ENCODE peak calls at places on chromosomes 16 and 17, in six cellular contexts. K is astrocyte, R is MCF 10A, D is HFF-Myc, T is GM10248, V is fibroblast of the aortic adventitia. G is an unnamed sample.

GRCh38 chr17:2063306-2064146 is 8.6 kb downstream of the HIC1 start:
- DNase-seq in K (peak), T (no peak), V (peak), R (no peak), D (no peak), G (no peak)

GRCh38 chr16:68377221-68377620 is 66.4 kb downstream of the PRMT7 start:
- DNase-seq in K (no peak), T (no peak), R (no peak), V (no peak), D (no peak), G (no peak)

GRCh38 chr17:77437017-77437416 is 296.2 kb downstream of the SEC14L1 start:
- DNase-seq in K (peak), R (peak), D (no peak), V (peak), T (no peak), G (no peak)

GRCh38 chr16:14462811-14463210 is 167.2 kb downstream of the PARN start:
- DNase-seq in T (no peak), R (no peak), K (peak), D (no peak), V (peak), G (no peak)

GRCh38 chr17:79844869-79845600 is 5.8 kb upstream of the CBX4 start:
- DNase-seq in D (no peak), V (peak), R (peak), T (peak), K (no peak), G (peak)

GRCh38 chr17:41505836-41506767 is 690 bp upstream of the KRT13 start:
- DNase-seq in T (no peak), V (no peak), D (no peak), R (no peak), K (no peak), G (no peak)

GRCh38 chr17:21371511-21372081 is 4.6 kb upstream of the KCNJ12 start:
- DNase-seq in D (no peak), V (no peak), K (no peak), T (no peak), R (no peak), G (no peak)

GRCh38 chr17:14004927-14005630 is 64.2 kb upstream of the COX10 start:
- DNase-seq in V (no peak), D (no peak), R (no peak), T (no peak), K (no peak), G (no peak)

GRCh38 chr16:68790130-68790761 is 53.1 kb upstream of the TANGO6 start:
- DNase-seq in D (no peak), T (no peak), V (peak), R (peak), K (peak), G (no peak)

GRCh38 chr16:68197250-68197649 is 38.7 kb downstream of the ESRP2 start:
- DNase-seq in V (no peak), R (no peak), K (peak), T (no peak), D (no peak), G (no peak)

GRCh38 chr16:15775209-15775608 is 81.6 kb downstream of the MYH11 start:
- DNase-seq in T (no peak), D (no peak), R (no peak), K (no peak), V (peak), G (no peak)

GRCh38 chr17:76972046-76972641 is 103.9 kb downstream of the MGAT5B start:
- DNase-seq in V (no peak), R (no peak), K (no peak), T (no peak), D (no peak), G (no peak)

GRCh38 chr17:45705123-45706009 is 78.8 kb upstream of the CRHR1 start:
- DNase-seq in K (peak), D (no peak), V (peak), T (no peak), R (peak), G (no peak)

GRCh38 chr17:296906-297690 is 55.5 kb downstream of the RPH3AL start:
- DNase-seq in K (no peak), D (no peak), R (no peak), T (no peak), V (no peak), G (peak)

GRCh38 chr16:50146479-50147435 is 6.3 kb upstream of the TENT4B start:
- DNase-seq in T (no peak), V (no peak), D (no peak), R (no peak), K (peak), G (no peak)

GRCh38 chr17:57544834-57545463 is 200.2 kb downstream of the CCDC182 start:
- DNase-seq in R (no peak), V (no peak), K (no peak), T (no peak), D (no peak), G (no peak)

GRCh38 chr16:79169239-79169638 is 431.3 kb downstream of the MAF start:
- DNase-seq in R (no peak), V (no peak), K (no peak), T (no peak), D (no peak), G (no peak)

GRCh38 chr17:57881143-57881542 is 31.3 kb upstream of the MRPS23 start:
- DNase-seq in T (no peak), D (no peak), K (peak), R (no peak), V (peak), G (no peak)

GRCh38 chr17:79461041-79461440 is 149.8 kb downstream of the RBFOX3 start:
- DNase-seq in R (peak), T (no peak), K (peak), D (no peak), V (no peak), G (no peak)

GRCh38 chr17:42193216-42194132 is 820 bp downstream of the GHDC start:
- DNase-seq in K (no peak), R (no peak), T (no peak), D (no peak), V (no peak), G (no peak)

GRCh38 chr16:73023752-73024570 is 24.0 kb downstream of the ZFHX3 start:
- DNase-seq in T (no peak), V (no peak), K (no peak), R (no peak), D (no peak), G (peak)

GRCh38 chr16:85005278-85006069 is 5.9 kb downstream of the ZDHHC7 start:
- DNase-seq in K (peak), V (peak), D (no peak), T (no peak), R (peak), G (no peak)

GRCh38 chr17:14579716-14580115 is 278.8 kb downstream of the HS3ST3B1 start:
- DNase-seq in T (no peak), D (no peak), K (no peak), R (no peak), V (no peak), G (no peak)

GRCh38 chr17:50100480-50100883 is 5.3 kb downstream of the PDK2 start:
- DNase-seq in D (no peak), V (no peak), K (no peak), R (peak), T (no peak), G (no peak)

GRCh38 chr17:50100921-50101345 is 5.8 kb downstream of the PDK2 start:
- DNase-seq in V (no peak), R (no peak), K (no peak), T (no peak), D (no peak), G (no peak)

GRCh38 chr17:50103252-50103651 is 8.1 kb downstream of the PDK2 start:
- DNase-seq in D (no peak), V (no peak), K (no peak), T (no peak), R (no peak), G (no peak)

GRCh38 chr17:50102164-50102991 is 7.2 kb downstream of the PDK2 start:
- DNase-seq in D (no peak), V (no peak), R (no peak), K (no peak), T (no peak), G (peak)

DNA sequence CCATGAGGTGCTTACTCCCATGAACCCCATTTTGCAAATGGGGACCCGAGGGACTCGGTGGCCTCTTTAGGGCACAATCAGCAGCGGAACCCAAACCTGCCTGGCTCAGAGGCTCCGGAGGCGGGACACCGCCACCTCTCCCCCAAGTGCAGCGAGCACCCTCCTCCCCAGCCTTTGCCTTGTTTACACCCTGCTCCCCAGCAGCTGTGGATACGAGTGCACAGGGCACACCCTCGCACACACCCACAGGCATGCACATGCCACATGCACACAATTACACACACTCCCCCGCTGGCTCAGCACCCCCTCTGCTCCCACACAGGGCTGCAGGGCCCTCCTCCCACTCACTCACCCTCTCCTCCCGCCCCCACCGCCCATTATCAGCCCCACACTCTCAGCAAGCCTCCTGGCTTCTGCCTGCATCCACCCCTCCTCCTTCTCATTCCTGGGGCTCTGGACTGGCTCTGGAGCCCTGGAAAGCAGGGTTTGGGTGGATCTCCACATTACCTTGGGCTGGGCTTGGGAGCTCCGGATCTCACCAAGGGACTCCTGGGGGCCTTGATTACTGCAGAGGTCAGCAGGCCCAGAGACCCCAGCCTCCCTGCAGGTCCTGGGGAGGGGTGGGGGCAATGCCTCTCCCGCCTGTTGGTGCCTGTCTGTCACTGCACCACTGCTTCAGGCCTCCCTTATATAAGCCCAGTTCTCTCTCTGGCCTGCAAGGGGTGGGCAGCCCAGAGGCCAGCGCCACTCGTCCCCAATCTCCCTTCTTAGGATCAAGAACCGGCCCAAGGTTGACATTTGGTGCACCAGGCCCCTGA is 6.4 kb downstream of the PDK2 start:
- DNase-seq in R (no peak), D (no peak), V (peak), T (no peak), K (no peak), G (no peak)
- TF ChIP-seq CTCF in R (no peak), D (no peak), V (no peak), T (no peak), K (no peak), G (no peak)

DNA sequence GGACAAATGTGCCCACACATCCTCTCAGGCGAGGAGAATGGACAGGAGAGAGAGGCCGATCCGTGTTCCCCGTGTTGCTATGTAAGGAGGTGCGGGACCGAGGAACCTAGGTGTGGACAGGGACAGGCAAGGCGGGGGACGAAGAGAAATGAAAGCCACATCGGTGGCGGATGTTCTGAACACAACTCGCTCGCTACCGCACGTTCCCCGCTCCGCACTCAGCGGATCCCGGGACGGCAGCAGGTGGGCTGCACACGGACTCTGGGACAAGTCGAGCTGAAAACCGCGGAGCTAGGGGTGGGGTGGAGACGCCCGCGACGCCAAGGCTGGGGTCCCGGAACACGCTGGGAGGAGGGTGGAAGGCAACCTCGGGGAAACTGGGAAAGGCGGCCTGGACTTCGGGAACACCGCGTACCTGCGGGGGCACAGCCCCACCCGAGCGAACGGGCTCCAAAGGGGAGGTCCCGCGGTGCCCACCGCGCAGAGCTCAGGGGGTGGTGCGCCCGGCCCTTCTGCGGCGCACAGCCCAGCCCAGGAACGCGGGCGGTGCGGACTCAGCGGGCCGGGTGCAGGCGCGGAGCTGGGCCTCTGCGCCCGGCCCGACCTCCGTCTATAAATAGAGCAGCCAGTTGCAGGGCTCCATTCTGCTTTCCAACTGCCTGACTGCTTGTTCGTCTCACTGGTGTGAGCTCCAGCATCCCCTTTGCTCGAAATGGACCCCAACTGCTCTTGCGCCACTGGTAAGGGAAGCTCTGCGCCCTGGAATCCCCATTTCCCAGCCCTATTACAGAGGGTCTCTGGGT is at the start of gene MT1E:
- DNase-seq in T (no peak), V (peak), D (no peak), K (peak), R (peak), G (peak)
- TF ChIP-seq CTCF in T (no peak), V (no peak), D (no peak), K (no peak), R (no peak), G (no peak)

DNA sequence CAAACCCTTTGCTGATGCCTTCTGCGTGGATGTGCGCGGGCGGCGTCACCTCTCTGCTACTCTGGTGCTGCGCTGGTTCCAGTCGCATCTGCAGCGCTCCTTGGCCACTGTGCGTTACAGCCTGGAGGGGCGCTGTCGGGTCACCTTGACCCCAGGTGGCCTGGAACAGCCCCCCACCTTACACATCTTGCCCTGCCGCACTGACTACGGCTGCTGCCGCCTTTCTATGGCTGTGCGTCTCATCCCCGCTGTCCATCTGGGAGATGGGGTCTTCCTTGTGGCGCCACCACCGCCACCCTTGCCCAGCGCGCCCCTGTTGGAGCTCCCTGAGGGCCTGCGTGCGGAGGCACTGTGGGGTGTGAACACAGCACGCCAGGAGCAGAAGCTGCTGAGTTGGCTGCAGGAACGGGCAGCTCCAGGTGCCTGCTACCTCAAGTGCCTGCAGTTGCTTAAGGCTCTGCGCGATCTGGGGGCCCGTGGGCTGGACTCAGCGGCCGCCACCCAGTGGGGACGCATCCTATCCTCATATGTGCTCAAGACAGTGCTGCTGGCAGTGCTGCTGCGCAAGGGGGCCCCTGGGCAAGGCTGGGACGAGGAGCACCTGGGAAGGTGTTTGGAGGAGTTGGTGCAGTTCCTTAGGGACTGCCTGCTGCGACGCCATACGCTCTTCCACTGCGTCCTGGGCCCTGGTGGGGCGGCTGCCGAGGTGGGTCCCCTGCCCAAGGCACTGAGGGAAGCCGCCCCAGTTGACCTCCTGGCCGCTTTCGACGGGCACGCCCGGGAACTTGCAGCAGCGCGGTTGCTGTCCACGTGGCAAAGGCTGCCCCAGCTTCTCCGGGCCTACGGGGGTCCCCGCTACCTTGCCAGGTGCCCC is 1.6 kb downstream of the ITPRIPL2 start:
- DNase-seq in V (no peak), R (no peak), D (no peak), T (no peak), K (no peak), G (no peak)
- TF ChIP-seq CTCF in V (peak), R (no peak), D (peak), T (peak), K (peak), G (peak)

DNA sequence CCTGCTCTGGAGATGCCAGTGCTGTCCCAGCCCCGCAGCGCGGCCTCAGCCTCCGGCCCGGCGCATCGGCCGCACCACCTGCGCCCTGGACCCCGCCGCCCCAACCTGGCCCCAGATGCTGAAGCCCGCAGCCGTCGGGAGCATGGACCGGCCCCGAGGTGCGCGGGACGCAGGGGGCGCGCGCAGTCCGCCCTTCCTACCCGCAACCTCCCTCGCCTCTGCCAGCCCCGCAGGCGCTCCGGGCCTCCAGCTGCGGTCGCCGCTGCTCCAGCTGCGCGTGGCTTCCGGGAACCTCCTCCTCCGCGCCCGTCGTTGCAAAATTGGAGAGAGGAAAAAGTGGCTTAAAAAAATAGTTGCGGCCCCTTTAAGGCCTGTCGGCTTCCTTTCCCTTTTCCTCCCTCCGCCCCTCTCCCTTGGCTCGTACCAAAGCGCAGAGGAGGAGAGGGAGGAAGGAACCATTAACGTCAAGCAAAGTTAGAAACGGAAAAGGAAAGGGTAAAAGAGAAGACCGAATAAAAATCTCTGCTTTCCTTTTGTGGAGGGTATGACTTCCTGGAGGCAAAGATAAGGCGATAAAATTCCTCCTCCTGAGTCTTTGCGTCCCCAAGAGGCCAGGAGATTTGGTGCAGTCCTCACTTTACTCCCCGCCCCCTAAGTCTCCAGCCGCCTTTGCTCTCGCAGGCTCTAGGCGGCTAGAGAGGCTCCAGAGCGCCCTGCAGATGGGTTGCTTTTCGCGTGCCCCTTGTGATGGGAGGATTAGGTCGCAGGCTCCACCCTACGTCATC is at the start of gene CDIPT:
- DNase-seq in R (peak), T (peak), K (peak), V (peak), D (peak), G (peak)
- TF ChIP-seq CTCF in R (no peak), T (peak), K (peak), V (peak), D (peak), G (peak)

DNA sequence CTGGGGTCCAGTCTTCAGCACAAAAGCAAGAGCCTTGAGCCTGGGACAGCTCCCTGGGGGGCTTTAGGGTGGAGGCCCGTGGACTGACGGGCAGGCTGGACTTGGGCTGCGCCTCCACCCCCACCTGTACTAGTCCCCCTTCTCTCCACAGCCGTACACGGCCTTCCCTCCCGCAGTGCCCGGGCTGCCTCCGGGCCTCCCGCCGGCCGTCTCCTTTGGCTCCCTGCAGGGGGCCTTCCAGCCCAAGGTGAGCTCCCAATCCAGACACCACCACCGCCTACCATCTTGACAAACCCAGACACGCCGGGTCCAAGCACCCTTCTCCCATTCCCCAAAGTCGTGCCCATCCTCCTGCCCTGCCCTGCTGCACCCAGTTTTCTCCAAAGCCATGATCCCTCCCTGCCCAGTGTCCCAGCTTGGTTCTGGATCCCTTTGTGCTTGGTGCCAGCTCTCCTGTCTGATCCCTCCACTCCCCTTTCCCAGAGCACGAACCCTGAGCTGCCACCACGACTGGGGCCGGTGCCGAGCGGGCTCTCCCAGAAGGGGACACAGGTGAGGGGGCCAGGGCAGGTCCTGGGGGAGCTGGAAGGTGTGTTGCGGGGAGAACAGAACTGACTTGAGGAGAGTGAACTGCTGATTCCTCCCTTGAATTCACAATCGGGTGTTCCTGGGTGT is 7.1 kb downstream of the FBRS start:
- DNase-seq in T (no peak), R (no peak), V (no peak), K (no peak), D (no peak), G (no peak)
- TF ChIP-seq CTCF in T (no peak), R (no peak), V (no peak), K (no peak), D (no peak), G (no peak)

GRCh38 chr17:6327007-6327406 is 107.9 kb downstream of the AIPL1 start:
- DNase-seq in D (no peak), T (no peak), K (no peak), V (no peak), R (no peak), G (no peak)
- TF ChIP-seq CTCF in D (no peak), T (no peak), K (no peak), V (no peak), R (no peak), G (peak)

G was measured in upper lobe of right lung.